ENCODE peak calls at places on chromosomes 6 and 20, in nine cellular contexts. O, F, S, V, L, M, H, R and N are unnamed samples.

GRCh38 chr6:33851959-33852358 is 48.2 kb upstream of the MLN start:
- DNase-seq in O (peak), F (no peak), S (no peak), V (no peak), L (peak), M (no peak), H (no peak), R (no peak), N (no peak)

GRCh38 chr6:116096979-116097816 is 3.5 kb upstream of the NT5DC1 start:
- DNase-seq in O (peak), F (no peak), S (no peak), V (no peak), L (peak), M (no peak), H (no peak), R (no peak), N (no peak)

GRCh38 chr6:39361657-39362486 is 39.4 kb upstream of the KCNK16 start:
- DNase-seq in O (peak), F (no peak), S (peak), V (peak), L (peak), M (peak), H (peak), R (peak), N (no peak)

GRCh38 chr20:40648505-40649072 is 40.4 kb downstream of the MAFB start:
- DNase-seq in O (no peak), F (no peak), S (no peak), V (no peak), L (no peak), M (no peak), H (no peak), R (no peak), N (peak)

GRCh38 chr6:22053385-22053997 is 243.3 kb downstream of the PRL start:
- DNase-seq in O (no peak), F (no peak), S (no peak), V (no peak), L (no peak), M (no peak), H (no peak), R (no peak), N (no peak)

GRCh38 chr6:129314575-129314974 is 395.4 kb downstream of the ARHGAP18 start:
- DNase-seq in O (no peak), F (no peak), S (no peak), V (no peak), L (peak), M (peak), H (peak), R (no peak), N (no peak)

GRCh38 chr6:107491791-107492674 is 2.1 kb downstream of the SOBP start:
- DNase-seq in O (peak), F (no peak), S (no peak), V (no peak), L (no peak), M (no peak), H (peak), R (peak), N (no peak)

GRCh38 chr20:48704761-48705160 is 123.0 kb downstream of the PREX1 start:
- DNase-seq in O (no peak), F (no peak), S (no peak), V (no peak), L (no peak), M (no peak), H (no peak), R (no peak), N (no peak)

GRCh38 chr20:21583486-21584168 is 69.8 kb upstream of the NKX2-2 start:
- DNase-seq in O (no peak), F (no peak), S (no peak), V (no peak), L (no peak), M (no peak), H (no peak), R (no peak), N (peak)

GRCh38 chr6:138776659-138777058 is 3.1 kb downstream of the CCDC28A start:
- DNase-seq in O (no peak), F (no peak), S (no peak), V (no peak), L (no peak), M (no peak), H (no peak), R (no peak), N (no peak)

GRCh38 chr20:51513545-51513944 is 29.0 kb downstream of the NFATC2 start:
- DNase-seq in O (no peak), F (no peak), S (no peak), V (no peak), L (no peak), M (no peak), H (no peak), R (no peak), N (no peak)

GRCh38 chr6:147246853-147247635 is 42.8 kb downstream of the STXBP5 start:
- DNase-seq in O (peak), F (no peak), S (no peak), V (no peak), L (no peak), M (no peak), H (no peak), R (no peak), N (no peak)

GRCh38 chr20:31551581-31552081 is 37.4 kb downstream of the HM13 start:
- DNase-seq in O (peak), F (no peak), S (no peak), V (no peak), L (peak), M (no peak), H (no peak), R (no peak), N (no peak)

GRCh38 chr20:39259010-39259803 is 297.1 kb downstream of the DHX35 start:
- DNase-seq in O (no peak), F (no peak), S (no peak), V (no peak), L (no peak), M (no peak), H (no peak), R (no peak), N (peak)

GRCh38 chr6:157412780-157413179 is 31.8 kb downstream of the ZDHHC14 start:
- DNase-seq in O (no peak), F (no peak), S (no peak), V (no peak), L (no peak), M (no peak), H (no peak), R (no peak), N (no peak)

GRCh38 chr6:71334768-71335167 is 46.2 kb downstream of the OGFRL1 start:
- DNase-seq in O (no peak), F (no peak), S (no peak), V (no peak), L (peak), M (no peak), H (no peak), R (no peak), N (no peak)

GRCh38 chr20:4469910-4470309 is 251.8 kb upstream of the PRND start:
- DNase-seq in O (no peak), F (no peak), S (peak), V (no peak), L (no peak), M (no peak), H (no peak), R (no peak), N (no peak)

GRCh38 chr20:2299301-2299700 is 3.5 kb downstream of the TGM3 start:
- DNase-seq in O (no peak), F (no peak), S (no peak), V (peak), L (no peak), M (no peak), H (no peak), R (no peak), N (no peak)

GRCh38 chr6:293185-294174 is 1.2 kb downstream of the DUSP22 start:
- DNase-seq in O (peak), F (peak), S (no peak), V (no peak), L (peak), M (no peak), H (peak), R (no peak), N (no peak)

GRCh38 chr20:63453029-63453523 is 19.4 kb downstream of the KCNQ2 start:
- DNase-seq in O (no peak), F (no peak), S (no peak), V (no peak), L (no peak), M (no peak), H (no peak), R (no peak), N (no peak)

GRCh38 chr6:36677753-36678487 is 594 bp upstream of the CDKN1A start:
- DNase-seq in O (no peak), F (no peak), S (no peak), V (no peak), L (no peak), M (no peak), H (no peak), R (no peak), N (no peak)

GRCh38 chr6:170130771-170131241 is 160.1 kb downstream of the DLL1 start:
- DNase-seq in O (no peak), F (no peak), S (no peak), V (no peak), L (no peak), M (no peak), H (no peak), R (no peak), N (no peak)